ENCODE peak calls at places on chromosomes 3 and 15, in six cellular contexts. L is LoVo, M is RPMI8226, W is left cardiac atrium, X is Peyer's patch, O is AG09309. G is an unnamed sample.

GRCh38 chr3:188170461-188171459 is 16.8 kb downstream of the LPP start:
- DNase-seq in X (no peak), L (no peak), M (no peak), W (no peak), O (no peak), G (no peak)

GRCh38 chr3:71753716-71754609 is at the start of gene GPR27:
- DNase-seq in M (no peak), X (no peak), O (no peak), W (peak; percentile 31), L (no peak), G (no peak)

GRCh38 chr15:92095691-92096090 is 242.2 kb downstream of the SLCO3A1 start:
- DNase-seq in O (no peak), X (no peak), W (no peak), M (no peak), L (no peak), G (no peak)

GRCh38 chr15:56244811-56245576 is 1.3 kb upstream of the RFX7 start:
- DNase-seq in W (peak; percentile 22), L (no peak), O (no peak), X (peak; percentile 68), M (peak; percentile 89), G (peak; percentile 50)

GRCh38 chr3:149832086-149832485 is 19.1 kb downstream of the RNF13 start:
- DNase-seq in M (no peak), O (no peak), X (no peak), W (no peak), L (no peak), G (no peak)

GRCh38 chr15:95132774-95133173 is 901.4 kb downstream of the MCTP2 start:
- DNase-seq in M (no peak), W (no peak), O (peak; percentile 35), L (no peak), X (no peak), G (no peak)

GRCh38 chr3:195187609-195188529 is 83.1 kb downstream of the XXYLT1 start:
- DNase-seq in O (no peak), L (no peak), M (no peak), W (no peak), X (no peak), G (no peak)

GRCh38 chr3:13308406-13308805 is 111.7 kb downstream of the NUP210 start:
- DNase-seq in X (peak; percentile 59), M (peak; percentile 60), L (peak; percentile 14), O (no peak), W (no peak), G (peak; percentile 39)

GRCh38 chr3:31009881-31010280 is 115.4 kb upstream of the GADL1 start:
- DNase-seq in O (no peak), M (no peak), W (no peak), X (no peak), L (no peak), G (no peak)

GRCh38 chr3:46979958-46980497 is 562 bp downstream of the NBEAL2 start:
- DNase-seq in O (no peak), L (peak; percentile 16), W (peak; percentile 44), X (peak; percentile 59), M (peak; percentile 64), G (no peak)

GRCh38 chr3:119175869-119176756 is 2.7 kb downstream of the UPK1B start:
- DNase-seq in L (no peak), W (peak; percentile 67), X (no peak), M (no peak), O (peak; percentile 24), G (peak; percentile 46)

GRCh38 chr15:40739042-40739441 is 16.0 kb downstream of the RMDN3 start:
- DNase-seq in X (no peak), M (no peak), W (no peak), L (no peak), O (no peak), G (no peak)

GRCh38 chr15:77659350-77660321 is 26.9 kb upstream of the LINGO1 start:
- DNase-seq in W (peak; percentile 65), O (peak; percentile 7), X (peak; percentile 76), M (peak; percentile 86), L (peak; percentile 61), G (peak; percentile 36)

GRCh38 chr15:60074181-60074885 is 70.2 kb downstream of the FOXB1 start:
- DNase-seq in X (no peak), W (no peak), M (no peak), O (no peak), L (no peak), G (peak; percentile 66)

GRCh38 chr3:36597422-36597821 is 166.9 kb downstream of the DCLK3 start:
- DNase-seq in X (no peak), W (no peak), M (no peak), O (peak; percentile 7), L (no peak), G (no peak)

GRCh38 chr3:142028174-142028833 is 121.0 kb downstream of the TFDP2 start:
- DNase-seq in L (no peak), X (no peak), W (no peak), O (peak; percentile 49), M (peak; percentile 81), G (no peak)

GRCh38 chr3:14691239-14691638 is 16.3 kb downstream of the C3orf20 start:
- DNase-seq in M (peak; percentile 42), O (no peak), W (no peak), L (no peak), X (no peak), G (no peak)

GRCh38 chr15:31609243-31609642 is 282.6 kb downstream of the KLF13 start:
- DNase-seq in X (no peak), L (peak; percentile 13), O (no peak), M (no peak), W (no peak), G (no peak)

GRCh38 chr15:60573936-60574335 is 95.0 kb upstream of the ICE2 start:
- DNase-seq in O (no peak), X (no peak), W (no peak), L (no peak), M (no peak), G (no peak)

GRCh38 chr3:177050466-177051237 is 146.6 kb downstream of the TBL1XR1 start:
- DNase-seq in O (peak; percentile 58), M (peak; percentile 59), W (no peak), L (peak; percentile 31), X (no peak), G (no peak)

GRCh38 chr3:71031914-71032521 is 551.5 kb downstream of the FOXP1 start:
- DNase-seq in O (no peak), X (no peak), W (peak; percentile 31), L (no peak), M (no peak), G (no peak)

GRCh38 chr15:61034793-61035710 is 194.1 kb downstream of the RORA start:
- DNase-seq in L (no peak), W (no peak), O (peak; percentile 57), M (no peak), X (no peak), G (no peak)

GRCh38 chr15:74847462-74847861 is 4.5 kb upstream of the ULK3 start:
- DNase-seq in X (no peak), M (no peak), W (no peak), O (no peak), L (no peak), G (peak; percentile 59)

GRCh38 chr3:197425485-197426131 is 127.2 kb upstream of the DLG1 start:
- DNase-seq in L (no peak), O (no peak), W (no peak), X (no peak), M (no peak), G (no peak)

GRCh38 chr3:119624002-119624401 is 26.3 kb downstream of the PLA1A start:
- DNase-seq in M (no peak), O (no peak), L (no peak), W (no peak), X (no peak), G (no peak)